ENCODE peak calls at places on chromosome 22, in seven cellular contexts. N is left ventricle myocardium superior, O is left ventricle myocardium inferior, R is HFF-Myc, U is IMR-90, L is ecto neural progenitor cell, H is EL. B is an unnamed sample.

GRCh38 chr22:38756631-38757463 is 1.0 kb upstream of the SUN2 start:
- DNase-seq in N (no peak), O (no peak), R (no peak), U (no peak), L (no peak), H (no peak), B (no peak)

GRCh38 chr22:47178339-47178738 is 415.9 kb downstream of the TBC1D22A start:
- DNase-seq in N (no peak), O (no peak), R (no peak), U (no peak), L (no peak), H (no peak), B (no peak)

GRCh38 chr22:20566420-20567260 is 59.2 kb downstream of the MED15 start:
- DNase-seq in N (peak), O (peak), R (no peak), U (peak), L (no peak), H (peak), B (peak)

GRCh38 chr22:48093981-48094380 is 1331.5 kb downstream of the TBC1D22A start:
- DNase-seq in N (no peak), O (no peak), R (no peak), U (no peak), L (no peak), H (no peak), B (no peak)

GRCh38 chr22:28229566-28230483 is 310.8 kb upstream of the PITPNB start:
- DNase-seq in N (no peak), O (no peak), R (no peak), U (peak), L (no peak), H (peak), B (no peak)

GRCh38 chr22:46050916-46051614 is 74.1 kb upstream of the WNT7B start:
- DNase-seq in N (peak), O (peak), R (no peak), U (no peak), L (no peak), H (no peak), B (peak)

GRCh38 chr22:29096736-29097669 is 24.2 kb downstream of the KREMEN1 start:
- DNase-seq in N (peak), O (no peak), R (no peak), U (peak), L (peak), H (no peak), B (no peak)

GRCh38 chr22:31945971-31946680 is 1.8 kb downstream of the YWHAH start:
- DNase-seq in N (no peak), O (no peak), R (no peak), U (peak), L (no peak), H (no peak), B (no peak)

GRCh38 chr22:37244922-37245722 is 1.1 kb upstream of the RAC2 start:
- DNase-seq in N (no peak), O (no peak), R (no peak), U (no peak), L (no peak), H (no peak), B (no peak)

GRCh38 chr22:49677495-49677889 is 150.2 kb downstream of the BRD1 start:
- DNase-seq in N (no peak), O (no peak), R (no peak), U (no peak), L (peak), H (no peak), B (no peak)

GRCh38 chr22:44037519-44038370 is 13.6 kb downstream of the PARVB start:
- DNase-seq in N (peak), O (no peak), R (peak), U (peak), L (no peak), H (peak), B (peak)

GRCh38 chr22:22855617-22856308 is 31.9 kb upstream of the IGLL5 start:
- DNase-seq in N (peak), O (no peak), R (no peak), U (no peak), L (no peak), H (peak), B (no peak)

GRCh38 chr22:48745842-48746788 is 1081.6 kb downstream of the BRD1 start:
- DNase-seq in N (no peak), O (no peak), R (no peak), U (no peak), L (peak), H (no peak), B (no peak)

GRCh38 chr22:19065298-19065859 is 56.8 kb downstream of the DGCR2 start:
- DNase-seq in N (no peak), O (no peak), R (no peak), U (no peak), L (no peak), H (no peak), B (no peak)

GRCh38 chr22:37930270-37930951 is 23.0 kb downstream of the C22orf23 start:
- DNase-seq in N (no peak), O (no peak), R (no peak), U (peak), L (no peak), H (peak), B (no peak)

GRCh38 chr22:47207846-47208554 is 445.6 kb downstream of the TBC1D22A start:
- DNase-seq in N (no peak), O (no peak), R (no peak), U (no peak), L (peak), H (no peak), B (no peak)

GRCh38 chr22:37588540-37589215 is 8.8 kb upstream of the LGALS2 start:
- DNase-seq in N (no peak), O (no peak), R (no peak), U (no peak), L (no peak), H (no peak), B (no peak)

GRCh38 chr22:31872209-31872608 is 72.1 kb upstream of the YWHAH start:
- DNase-seq in N (no peak), O (no peak), R (no peak), U (no peak), L (no peak), H (no peak), B (no peak)

B was measured in left cardiac atrium.